ENCODE peak calls at places on chromosome 11, in six cellular contexts. One of them, this sample, is unnamed.

GRCh38 chr11:126927628-126928027 is 72.9 kb downstream of the KIRREL3 start:
- DNase-seq in kidney tubule cell: peak
- DNase-seq in C1 segment of cervical spinal cord: no peak
- DNase-seq in Caki2: no peak
- DNase-seq in dermis microvascular lymphatic vessel endothelial cell: no peak
- DNase-seq in AG20443: no peak
- DNase-seq in this sample: no peak

GRCh38 chr11:18726040-18726439 is at the start of gene IGSF22:
- DNase-seq in dermis microvascular lymphatic vessel endothelial cell: no peak
- DNase-seq in C1 segment of cervical spinal cord: no peak
- DNase-seq in AG20443: no peak
- DNase-seq in Caki2: no peak
- DNase-seq in kidney tubule cell: no peak
- DNase-seq in this sample: no peak

GRCh38 chr11:3056296-3057068 is 741 bp downstream of the CARS1 start:
- DNase-seq in kidney tubule cell: peak
- DNase-seq in AG20443: peak
- DNase-seq in Caki2: no peak
- DNase-seq in C1 segment of cervical spinal cord: no peak
- DNase-seq in dermis microvascular lymphatic vessel endothelial cell: peak
- DNase-seq in this sample: peak

GRCh38 chr11:1640076-1640946 is 10.7 kb downstream of the KRTAP5-5 start:
- DNase-seq in AG20443: peak
- DNase-seq in Caki2: no peak
- DNase-seq in C1 segment of cervical spinal cord: no peak
- DNase-seq in kidney tubule cell: peak
- DNase-seq in dermis microvascular lymphatic vessel endothelial cell: peak
- DNase-seq in this sample: peak

GRCh38 chr11:26578998-26579635 is 7.1 kb upstream of the MUC15 start:
- DNase-seq in kidney tubule cell: no peak
- DNase-seq in C1 segment of cervical spinal cord: no peak
- DNase-seq in dermis microvascular lymphatic vessel endothelial cell: no peak
- DNase-seq in AG20443: no peak
- DNase-seq in Caki2: no peak
- DNase-seq in this sample: no peak

GRCh38 chr11:17613428-17613962 is 66.4 kb downstream of the OTOG start:
- DNase-seq in AG20443: no peak
- DNase-seq in dermis microvascular lymphatic vessel endothelial cell: no peak
- DNase-seq in C1 segment of cervical spinal cord: no peak
- DNase-seq in kidney tubule cell: no peak
- DNase-seq in Caki2: no peak
- DNase-seq in this sample: no peak

GRCh38 chr11:45264839-45265515 is 21.2 kb downstream of the SYT13 start:
- DNase-seq in kidney tubule cell: peak
- DNase-seq in dermis microvascular lymphatic vessel endothelial cell: peak
- DNase-seq in AG20443: peak
- DNase-seq in C1 segment of cervical spinal cord: no peak
- DNase-seq in Caki2: peak
- DNase-seq in this sample: peak

GRCh38 chr11:67440229-67441081 is 2.8 kb downstream of the CORO1B start:
- DNase-seq in C1 segment of cervical spinal cord: no peak
- DNase-seq in Caki2: no peak
- DNase-seq in kidney tubule cell: no peak
- DNase-seq in AG20443: no peak
- DNase-seq in dermis microvascular lymphatic vessel endothelial cell: no peak
- DNase-seq in this sample: no peak

GRCh38 chr11:47508595-47509555 is 44.1 kb downstream of the CELF1 start:
- DNase-seq in Caki2: no peak
- DNase-seq in C1 segment of cervical spinal cord: no peak
- DNase-seq in kidney tubule cell: peak
- DNase-seq in dermis microvascular lymphatic vessel endothelial cell: no peak
- DNase-seq in AG20443: no peak
- DNase-seq in this sample: no peak

GRCh38 chr11:68763181-68763721 is 11.9 kb upstream of the TESMIN start:
- DNase-seq in dermis microvascular lymphatic vessel endothelial cell: no peak
- DNase-seq in AG20443: no peak
- DNase-seq in C1 segment of cervical spinal cord: no peak
- DNase-seq in kidney tubule cell: peak
- DNase-seq in Caki2: no peak
- DNase-seq in this sample: no peak

GRCh38 chr11:125319649-125320048 is 155.1 kb downstream of the PKNOX2 start:
- DNase-seq in dermis microvascular lymphatic vessel endothelial cell: no peak
- DNase-seq in Caki2: no peak
- DNase-seq in C1 segment of cervical spinal cord: no peak
- DNase-seq in kidney tubule cell: no peak
- DNase-seq in AG20443: no peak
- DNase-seq in this sample: no peak

GRCh38 chr11:128726464-128727139 is 32.7 kb downstream of the FLI1 start:
- DNase-seq in C1 segment of cervical spinal cord: no peak
- DNase-seq in dermis microvascular lymphatic vessel endothelial cell: no peak
- DNase-seq in Caki2: no peak
- DNase-seq in AG20443: no peak
- DNase-seq in kidney tubule cell: no peak
- DNase-seq in this sample: no peak

GRCh38 chr11:127017482-127017881 is 16.9 kb upstream of the KIRREL3 start:
- DNase-seq in AG20443: peak
- DNase-seq in kidney tubule cell: peak
- DNase-seq in C1 segment of cervical spinal cord: no peak
- DNase-seq in dermis microvascular lymphatic vessel endothelial cell: no peak
- DNase-seq in Caki2: peak
- DNase-seq in this sample: peak

GRCh38 chr11:61369372-61370348 is 7.5 kb downstream of the TMEM138 start:
- DNase-seq in AG20443: peak
- DNase-seq in Caki2: peak
- DNase-seq in kidney tubule cell: peak
- DNase-seq in C1 segment of cervical spinal cord: no peak
- DNase-seq in dermis microvascular lymphatic vessel endothelial cell: no peak
- DNase-seq in this sample: no peak